ENCODE peak calls at places on chromosome 6, in ten cellular contexts. Y is stimulated activated CD4-positive, alpha-beta T cell treated with anti-CD3 and anti-CD28 coated beads, Interleukin-15, amount 100 ng/mL, for 1 hour; I is NCI-H1092 treated with DMSO at 0.1 percent for 48 hours; K is Right ventricle myocardium superior; X is astrocyte of the spinal cord; P is hepatic stellate cell; G is colonic mucosa; L is fibroblast of the aortic adventitia; Z is glutamatergic neuron; J is Ammon's horn. O is an unnamed sample.

GRCh38 chr6:24778121-24778520 is 3.4 kb downstream of the GMNN start:
- DNase-seq in Y (no peak), I (no peak), K (no peak), X (no peak), P (no peak), G (peak), L (no peak), Z (no peak), J (no peak), O (peak)

GRCh38 chr6:65059568-65059967 is 647.5 kb downstream of the EYS start:
- DNase-seq in Y (no peak), I (no peak), K (no peak), X (no peak), P (no peak), G (no peak), L (no peak), Z (no peak), J (no peak), O (no peak)

GRCh38 chr6:34945317-34945716 is 56.3 kb downstream of the ANKS1A start:
- DNase-seq in Y (no peak), I (no peak), K (no peak), X (no peak), P (no peak), G (no peak), L (no peak), Z (no peak), J (no peak), O (no peak)

GRCh38 chr6:97009781-97010492 is 85.4 kb downstream of the KLHL32 start:
- DNase-seq in Y (no peak), I (no peak), K (no peak), X (no peak), P (no peak), G (no peak), L (no peak), Z (no peak), J (peak), O (no peak)

GRCh38 chr6:139473239-139473701 is 98.8 kb upstream of the CITED2 start:
- DNase-seq in Y (no peak), I (no peak), K (no peak), X (peak), P (no peak), G (no peak), L (peak), Z (peak), J (peak), O (no peak)

GRCh38 chr6:16064687-16065086 is 64.2 kb upstream of the MYLIP start:
- DNase-seq in Y (no peak), I (peak), K (no peak), X (no peak), P (no peak), G (no peak), L (no peak), Z (no peak), J (no peak), O (no peak)

GRCh38 chr6:158667360-158667981 is 17.6 kb downstream of the SYTL3 start:
- DNase-seq in Y (no peak), I (no peak), K (no peak), X (no peak), P (no peak), G (peak), L (no peak), Z (no peak), J (no peak), O (no peak)

GRCh38 chr6:64945450-64945849 is 761.6 kb downstream of the EYS start:
- DNase-seq in Y (no peak), I (no peak), K (no peak), X (no peak), P (no peak), G (no peak), L (no peak), Z (no peak), J (no peak), O (no peak)

GRCh38 chr6:11961137-11961779 is 50.9 kb upstream of the HIVEP1 start:
- DNase-seq in Y (no peak), I (no peak), K (no peak), X (no peak), P (no peak), G (no peak), L (no peak), Z (no peak), J (no peak), O (no peak)

GRCh38 chr6:7919871-7920270 is 9.3 kb upstream of the TXNDC5 start:
- DNase-seq in Y (peak), I (no peak), K (no peak), X (peak), P (no peak), G (no peak), L (peak), Z (no peak), J (no peak), O (no peak)

GRCh38 chr6:17962436-17963031 is 24.9 kb downstream of the KIF13A start:
- DNase-seq in Y (no peak), I (no peak), K (peak), X (peak), P (peak), G (peak), L (peak), Z (peak), J (peak), O (peak)

GRCh38 chr6:37717836-37718251 is 20.2 kb upstream of the MDGA1 start:
- DNase-seq in Y (no peak), I (no peak), K (no peak), X (peak), P (peak), G (no peak), L (peak), Z (no peak), J (no peak), O (no peak)

GRCh38 chr6:95230071-95230740 is 347.1 kb upstream of the MANEA start:
- DNase-seq in Y (no peak), I (peak), K (no peak), X (no peak), P (no peak), G (no peak), L (no peak), Z (no peak), J (no peak), O (no peak)

GRCh38 chr6:152552616-152553209 is 84.4 kb downstream of the SYNE1 start:
- DNase-seq in Y (no peak), I (peak), K (peak), X (peak), P (peak), G (peak), L (peak), Z (peak), J (peak), O (peak)

GRCh38 chr6:166476061-166476591 is 93.4 kb upstream of the MPC1 start:
- DNase-seq in Y (no peak), I (no peak), K (peak), X (no peak), P (no peak), G (no peak), L (no peak), Z (peak), J (no peak), O (no peak)

GRCh38 chr6:168072730-168073129 is 6.3 kb downstream of the FRMD1 start:
- DNase-seq in Y (no peak), I (no peak), K (no peak), X (no peak), P (no peak), G (no peak), L (no peak), Z (no peak), J (no peak), O (no peak)

GRCh38 chr6:38283734-38284362 is 355.9 kb downstream of the BTBD9 start:
- DNase-seq in Y (no peak), I (no peak), K (no peak), X (no peak), P (no peak), G (no peak), L (no peak), Z (no peak), J (no peak), O (no peak)

GRCh38 chr6:32940656-32941411 is at the start of gene HLA-DMB:
- DNase-seq in Y (no peak), I (no peak), K (no peak), X (peak), P (peak), G (peak), L (peak), Z (no peak), J (peak), O (peak)

GRCh38 chr6:136880748-136881460 is 41.2 kb upstream of the SLC35D3 start:
- DNase-seq in Y (no peak), I (no peak), K (no peak), X (no peak), P (no peak), G (no peak), L (no peak), Z (no peak), J (no peak), O (no peak)

GRCh38 chr6:1814279-1814678 is 204.6 kb downstream of the FOXC1 start:
- DNase-seq in Y (no peak), I (no peak), K (no peak), X (no peak), P (no peak), G (no peak), L (peak), Z (no peak), J (no peak), O (no peak)

GRCh38 chr6:43747734-43748133 is 22.3 kb upstream of the VEGFA start:
- DNase-seq in Y (no peak), I (no peak), K (no peak), X (no peak), P (no peak), G (no peak), L (no peak), Z (no peak), J (no peak), O (peak)

GRCh38 chr6:153489479-153489878 is 358.4 kb upstream of the RGS17 start:
- DNase-seq in Y (no peak), I (no peak), K (no peak), X (no peak), P (no peak), G (no peak), L (no peak), Z (no peak), J (no peak), O (no peak)

GRCh38 chr6:70281923-70282902 is 20.7 kb downstream of the COL9A1 start:
- DNase-seq in Y (no peak), I (no peak), K (peak), X (no peak), P (no peak), G (no peak), L (no peak), Z (peak), J (no peak), O (no peak)

GRCh38 chr6:73515204-73516101 is 5.4 kb downstream of the EEF1A1 start:
- DNase-seq in Y (no peak), I (peak), K (no peak), X (peak), P (no peak), G (peak), L (peak), Z (no peak), J (peak), O (no peak)

GRCh38 chr6:127207591-127208120 is 59.0 kb upstream of the RNF146 start:
- DNase-seq in Y (no peak), I (no peak), K (no peak), X (peak), P (no peak), G (no peak), L (peak), Z (no peak), J (no peak), O (no peak)

GRCh38 chr6:43304361-43304760 is 4.3 kb downstream of the CRIP3 start:
- DNase-seq in Y (no peak), I (no peak), K (no peak), X (no peak), P (no peak), G (no peak), L (no peak), Z (no peak), J (no peak), O (no peak)

GRCh38 chr6:121686611-121687023 is 251.2 kb downstream of the GJA1 start:
- DNase-seq in Y (no peak), I (no peak), K (no peak), X (no peak), P (no peak), G (peak), L (no peak), Z (no peak), J (no peak), O (no peak)

GRCh38 chr6:82507112-82507511 is 143.5 kb downstream of the TPBG start:
- DNase-seq in Y (no peak), I (no peak), K (no peak), X (peak), P (no peak), G (no peak), L (no peak), Z (no peak), J (no peak), O (no peak)